ENCODE peak calls at places on chromosomes 13 and 19, in six cellular contexts. M is tibial nerve, P is Peyer's patch, V is right lobe of liver, T is transverse colon, C is breast epithelium. D is an unnamed sample. For H3K36me3, the result is how much of the 10 kb centered on the place peaks cover.

GRCh38 chr13:75838366-75839017 is 202.4 kb downstream of the LMO7 start:
- DNase-seq in C (peak), T (no peak), P (no peak), M (no peak), V (peak), D (no peak)

GRCh38 chr19:48571378-48572162 is 19.6 kb downstream of the SULT2B1 start:
- DNase-seq in V (no peak), T (no peak), C (peak), P (no peak), M (no peak), D (no peak)

GRCh38 chr19:3409346-3410064 is 43.1 kb downstream of the NFIC start:
- DNase-seq in P (no peak), M (peak), T (peak), C (peak), V (peak), D (peak)

GRCh38 chr13:66994097-66994496 is 236.0 kb downstream of the PCDH9 start:
- DNase-seq in T (peak), M (peak), V (peak), P (peak), C (peak), D (no peak)

GRCh38 chr19:58089846-58090245 is 8.2 kb downstream of the ZSCAN18 start:
- DNase-seq in M (no peak), T (no peak), C (no peak), V (no peak), P (no peak), D (no peak)

GRCh38 chr19:45581576-45581975 is 3.0 kb downstream of the OPA3 start:
- DNase-seq in P (no peak), C (no peak), T (no peak), M (no peak), V (no peak), D (no peak)

GRCh38 chr13:65631078-65631477 is 1599.1 kb downstream of the PCDH9 start:
- DNase-seq in P (no peak), C (no peak), T (no peak), V (no peak), M (no peak), D (no peak)

GRCh38 chr19:30640266-30640965 is 268.2 kb downstream of the ZNF536 start:
- DNase-seq in C (no peak), P (no peak), M (no peak), V (no peak), T (no peak), D (no peak)

GRCh38 chr19:6023085-6023682 is 45.2 kb upstream of the RANBP3 start:
- DNase-seq in M (no peak), P (no peak), C (no peak), T (no peak), V (no peak), D (no peak)

GRCh38 chr13:53520132-53520531 is 491.5 kb downstream of the OLFM4 start:
- DNase-seq in M (no peak), V (no peak), C (no peak), T (no peak), P (no peak), D (no peak)

GRCh38 chr13:99067160-99067985 is 89.5 kb upstream of the DOCK9 start:
- DNase-seq in T (no peak), M (no peak), P (no peak), C (no peak), V (no peak), D (no peak)

GRCh38 chr19:39310558-39311311 is 9.9 kb downstream of the LRFN1 start:
- DNase-seq in M (no peak), T (no peak), V (no peak), P (no peak), C (no peak), D (no peak)

GRCh38 chr13:24627090-24627714 is 53.0 kb upstream of the ATP12A start:
- DNase-seq in V (no peak), P (no peak), C (no peak), M (no peak), T (no peak), D (no peak)

GRCh38 chr13:51122868-51123267 is 11.8 kb upstream of the C13orf42 start:
- DNase-seq in P (no peak), M (no peak), T (no peak), V (no peak), C (no peak), D (no peak)

GRCh38 chr19:1408300-1409203 is 1.2 kb downstream of the DAZAP1 start:
- DNase-seq in M (no peak), T (peak), C (no peak), V (peak), P (peak), D (no peak)

GRCh38 chr13:35714096-35714495 is 237.6 kb upstream of the MAB21L1 start:
- DNase-seq in C (no peak), T (no peak), M (no peak), V (no peak), P (no peak), D (no peak)

GRCh38 chr13:58991826-58992477 is 1171.8 kb downstream of the DIAPH3 start:
- DNase-seq in M (no peak), V (no peak), T (no peak), P (no peak), C (no peak), D (no peak)

GRCh38 chr19:1884291-1884718 is 991 bp downstream of the ABHD17A start:
- DNase-seq in C (no peak), M (no peak), T (peak), P (no peak), V (no peak), D (no peak)

GRCh38 chr19:2451741-2452140 is 5.0 kb downstream of the LMNB2 start:
- DNase-seq in V (no peak), C (no peak), T (no peak), M (no peak), P (no peak), D (no peak)

GRCh38 chr19:45460807-45461347 is 6.9 kb upstream of the FOSB start:
- DNase-seq in M (no peak), V (no peak), P (no peak), C (no peak), T (no peak), D (no peak)

GRCh38 chr19:40322951-40323615 is 25.1 kb downstream of the C19orf47 start:
- DNase-seq in C (no peak), T (no peak), V (no peak), M (no peak), P (no peak), D (no peak)

DNA sequence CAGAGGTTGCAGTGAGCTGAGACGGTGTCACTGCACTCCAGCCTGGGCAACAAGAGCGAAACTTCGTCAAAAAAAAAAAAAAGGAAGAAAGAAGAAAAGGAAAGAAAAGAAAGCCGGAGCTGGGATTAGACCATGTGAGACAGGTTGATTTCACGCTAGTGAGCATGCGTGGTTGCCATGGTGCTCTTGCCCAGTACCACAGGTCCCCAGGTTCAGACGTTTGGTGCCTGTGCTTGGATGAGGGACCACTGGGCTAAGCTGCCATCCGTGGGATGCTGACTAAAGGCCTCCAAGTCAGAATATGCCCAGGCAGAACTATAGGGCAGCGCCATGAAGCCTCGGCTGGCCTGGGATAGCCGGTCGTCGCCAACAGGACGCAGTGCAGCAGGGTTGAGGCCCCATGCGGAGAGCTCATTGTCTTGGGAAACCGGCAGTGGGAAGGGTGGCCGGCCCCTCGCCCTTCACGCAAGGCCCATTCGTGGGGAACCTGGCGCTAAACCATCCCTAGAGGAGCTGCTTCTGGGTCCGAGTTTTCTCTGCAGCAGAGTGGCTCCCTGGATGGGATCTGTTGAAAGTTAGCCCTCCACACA is 7.2 kb upstream of the TEX101 start:
- DNase-seq in C (no peak), M (no peak), P (no peak), V (no peak), T (no peak), D (no peak)
- H3K4me3 ChIP-seq in C (no peak), M (no peak), P (no peak), V (no peak), T (no peak), D (no peak)

DNA sequence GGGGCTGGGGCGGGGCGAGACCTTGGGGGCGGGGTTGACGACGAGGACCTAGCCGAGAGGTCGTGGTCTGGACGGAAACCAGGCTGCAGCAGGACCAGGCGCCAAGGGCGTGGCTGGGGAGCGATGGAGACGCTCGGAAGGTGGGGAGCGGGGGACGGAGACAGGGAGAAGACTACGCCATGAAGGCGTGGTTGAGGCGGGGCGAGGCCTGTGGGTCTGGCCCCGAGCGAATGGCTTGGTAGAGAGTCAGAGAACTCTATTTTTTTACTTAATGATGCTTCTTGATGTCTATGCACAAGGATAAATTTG is 665 bp upstream of the FBXL12 start:
- DNase-seq in T (no peak), C (no peak), P (no peak), M (no peak), V (no peak), D (no peak)
- TF ChIP-seq POLR2A in T (no peak), C (no peak), P (peak), M (no peak), V (no peak), D (no peak)

GRCh38 chr13:114260818-114261217 is 20.6 kb upstream of the UPF3A start:
- DNase-seq in M (no peak), V (no peak), P (no peak), T (no peak), C (no peak), D (no peak)
- H3K36me3 ChIP-seq in M (half or more), V (half or more), P (half or more), T (under half), C (under half), D (half or more)

GRCh38 chr19:7382694-7383093 is 34.0 kb downstream of the ARHGEF18 start:
- DNase-seq in M (no peak), T (no peak), V (peak), C (no peak), P (no peak), D (no peak)
- H3K4me3 ChIP-seq in M (no peak), T (no peak), V (no peak), C (no peak), P (no peak), D (no peak)

GRCh38 chr19:14019100-14019499 is 8.8 kb upstream of the RLN3 start:
- DNase-seq in V (no peak), T (no peak), C (no peak), P (no peak), M (no peak), D (no peak)

GRCh38 chr19:14021474-14021873 is 6.5 kb upstream of the RLN3 start:
- DNase-seq in P (no peak), M (no peak), T (no peak), V (no peak), C (no peak), D (no peak)

GRCh38 chr19:14012378-14012915 is 6.3 kb upstream of the RFX1 start:
- DNase-seq in P (no peak), C (no peak), V (no peak), M (no peak), T (no peak), D (no peak)

DNA sequence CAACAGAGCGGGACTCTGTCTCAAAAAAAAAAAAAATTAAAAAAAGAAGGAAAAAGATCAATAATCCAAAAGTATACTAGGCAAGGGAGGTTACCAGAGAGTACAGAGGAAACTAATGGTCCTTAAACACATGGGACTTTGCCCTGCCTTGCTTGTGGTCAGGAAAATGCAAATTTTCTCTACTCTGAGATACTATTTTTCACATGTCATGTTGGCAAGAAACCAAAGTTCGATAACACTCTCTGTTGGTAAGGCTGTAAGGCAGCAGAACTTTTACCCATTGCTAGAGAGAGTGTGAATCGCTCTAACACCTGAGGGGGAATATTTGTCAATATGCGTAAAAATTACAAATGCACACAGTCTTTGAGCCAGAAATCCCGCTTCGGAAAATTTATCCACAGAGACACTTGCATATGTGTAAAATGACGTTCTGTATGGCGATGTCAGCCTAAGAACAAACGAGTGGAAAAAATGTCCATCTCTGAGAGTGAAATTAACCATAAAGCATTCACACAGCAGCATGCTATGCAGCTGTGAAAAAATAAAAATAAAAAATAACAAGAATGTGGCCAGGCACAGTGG is 9.4 kb upstream of the RFX1 start:
- DNase-seq in V (no peak), P (no peak), M (no peak), T (no peak), C (no peak), D (no peak)
- TF ChIP-seq POLR2A in V (no peak), P (no peak), M (no peak), T (no peak), C (no peak), D (no peak)

GRCh38 chr13:33403807-33404362 is 118.3 kb upstream of the STARD13 start:
- DNase-seq in M (no peak), C (no peak), P (no peak), V (no peak), T (no peak), D (no peak)

GRCh38 chr13:33401238-33401637 is 115.7 kb upstream of the STARD13 start:
- DNase-seq in T (peak), C (peak), V (no peak), M (no peak), P (no peak), D (no peak)

GRCh38 chr13:33405371-33405770 is 119.8 kb upstream of the STARD13 start:
- DNase-seq in V (no peak), M (no peak), C (no peak), T (no peak), P (no peak), D (no peak)

GRCh38 chr13:33402975-33403374 is 117.4 kb upstream of the STARD13 start:
- DNase-seq in C (no peak), T (no peak), P (no peak), V (no peak), M (no peak), D (no peak)
- H3K36me3 ChIP-seq in C (under half), T (under half), P (under half), V (under half), M (under half), D (under half)

DNA sequence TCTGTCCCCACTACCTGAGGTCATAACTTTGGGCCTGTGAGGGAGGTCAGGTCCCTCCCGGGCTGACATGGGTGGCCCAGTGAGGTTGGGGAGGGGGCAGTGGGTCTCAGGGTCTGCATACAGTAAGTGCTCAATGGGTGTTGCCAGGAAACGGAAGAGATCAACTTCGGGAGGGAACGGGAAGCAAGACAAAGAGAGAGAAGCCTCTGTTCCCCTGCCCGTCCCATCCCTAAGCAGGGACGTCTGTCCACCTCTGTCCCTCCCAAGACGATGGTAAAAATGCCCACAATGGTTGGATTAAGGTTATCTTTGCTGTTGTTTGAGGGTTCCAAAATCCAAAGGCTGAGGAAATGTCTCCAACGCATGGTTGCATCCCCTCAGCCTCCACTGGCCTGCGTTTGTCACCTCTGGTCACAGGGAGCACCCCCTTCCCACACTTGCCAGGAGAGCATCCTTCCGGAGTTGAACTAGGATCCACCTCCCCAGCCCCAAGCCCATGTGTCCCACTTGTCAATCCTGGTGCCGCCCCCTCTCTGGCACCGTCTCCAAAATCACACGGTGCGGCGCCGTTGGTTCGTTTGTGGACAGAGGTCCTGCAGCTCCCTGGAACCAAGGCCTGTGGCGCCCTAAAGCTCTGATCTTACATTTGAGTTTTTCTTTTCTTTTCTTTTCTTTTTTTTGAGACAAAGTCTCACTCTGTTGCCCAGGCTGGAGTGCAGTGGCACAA is 774 bp upstream of the HOMER3 start:
- DNase-seq in T (no peak), P (no peak), C (no peak), M (no peak), V (no peak), D (no peak)
- H3K4me3 ChIP-seq in T (peak), P (no peak), C (peak), M (peak), V (no peak), D (peak)

DNA sequence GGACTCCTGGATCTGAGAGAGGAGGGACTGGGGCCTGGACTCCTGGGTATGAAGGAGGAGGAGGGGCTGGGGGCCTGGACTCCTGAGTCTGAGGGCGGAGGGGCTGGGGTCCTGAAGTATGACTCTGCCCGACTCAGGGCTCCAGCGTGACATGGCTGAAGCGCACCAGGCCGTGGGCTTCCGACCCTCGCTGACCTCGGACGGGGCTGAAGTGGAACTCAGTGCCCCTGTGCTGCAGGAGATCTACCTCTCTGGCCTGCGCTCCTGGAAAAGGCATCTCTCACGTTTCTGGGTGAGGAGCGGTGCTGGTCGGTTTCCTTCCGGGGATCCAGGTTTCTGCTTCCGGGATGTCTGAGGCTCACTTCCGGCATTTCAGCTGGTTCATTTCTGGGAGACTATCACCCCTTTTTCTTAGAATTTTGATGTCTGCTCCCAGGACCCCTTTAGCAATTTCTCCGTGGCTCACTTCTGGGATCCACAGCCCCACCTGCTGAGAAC is 1.2 kb downstream of the CPT1C start:
- DNase-seq in C (no peak), T (no peak), P (no peak), V (no peak), M (no peak), D (no peak)
- TF ChIP-seq POLR2A in C (no peak), T (no peak), P (no peak), V (no peak), M (no peak), D (no peak)

D was measured in gastrocnemius medialis.